ENCODE peak calls at places on chromosomes 2 and 18, in ten cellular contexts. One of them, this sample, is unnamed.
A peak's percentile ranks its signal among the peaks of the same experiment; 100 is the strongest.

GRCh38 chr2:240461471-240462072 is 26.1 kb downstream of the GPC1 start:
- DNase-seq in GM23338: no peak
- DNase-seq in neural progenitor cell: no peak
- DNase-seq in mucosa of descending colon: no peak
- DNase-seq in astrocyte of the cerebellum: no peak
- DNase-seq in naive thymus-derived CD4-positive, alpha-beta T cell: no peak
- DNase-seq in IMR-90: no peak
- DNase-seq in SK-N-MC: no peak
- DNase-seq in uterus: no peak
- DNase-seq in heart right ventricle: no peak
- DNase-seq in this sample: no peak

GRCh38 chr2:64700133-64700809 is 46.6 kb upstream of the SERTAD2 start:
- DNase-seq in GM23338: no peak
- DNase-seq in neural progenitor cell: no peak
- DNase-seq in mucosa of descending colon: no peak
- DNase-seq in astrocyte of the cerebellum: no peak
- DNase-seq in naive thymus-derived CD4-positive, alpha-beta T cell: no peak
- DNase-seq in IMR-90: peak; percentile 50
- DNase-seq in SK-N-MC: no peak
- DNase-seq in uterus: no peak
- DNase-seq in heart right ventricle: no peak
- DNase-seq in this sample: no peak

GRCh38 chr18:67672719-67673118 is 156.2 kb upstream of the DSEL start:
- DNase-seq in GM23338: no peak
- DNase-seq in neural progenitor cell: no peak
- DNase-seq in mucosa of descending colon: no peak
- DNase-seq in astrocyte of the cerebellum: no peak
- DNase-seq in naive thymus-derived CD4-positive, alpha-beta T cell: no peak
- DNase-seq in IMR-90: no peak
- DNase-seq in SK-N-MC: no peak
- DNase-seq in uterus: no peak
- DNase-seq in heart right ventricle: no peak
- DNase-seq in this sample: peak; percentile 1

GRCh38 chr2:202193881-202194353 is 44.5 kb downstream of the SUMO1 start:
- DNase-seq in GM23338: peak; percentile 44
- DNase-seq in neural progenitor cell: no peak
- DNase-seq in mucosa of descending colon: no peak
- DNase-seq in astrocyte of the cerebellum: no peak
- DNase-seq in naive thymus-derived CD4-positive, alpha-beta T cell: no peak
- DNase-seq in IMR-90: no peak
- DNase-seq in SK-N-MC: no peak
- DNase-seq in uterus: no peak
- DNase-seq in heart right ventricle: no peak
- DNase-seq in this sample: peak; percentile 47

GRCh38 chr2:191230174-191230573 is 15.0 kb upstream of the MYO1B start:
- DNase-seq in GM23338: no peak
- DNase-seq in neural progenitor cell: no peak
- DNase-seq in mucosa of descending colon: no peak
- DNase-seq in astrocyte of the cerebellum: peak; percentile 96
- DNase-seq in naive thymus-derived CD4-positive, alpha-beta T cell: no peak
- DNase-seq in IMR-90: peak; percentile 93
- DNase-seq in SK-N-MC: no peak
- DNase-seq in uterus: no peak
- DNase-seq in heart right ventricle: no peak
- DNase-seq in this sample: no peak

GRCh38 chr2:73203055-73203681 is 794 bp downstream of the NOTO start:
- DNase-seq in GM23338: peak; percentile 60
- DNase-seq in neural progenitor cell: peak; percentile 34
- DNase-seq in mucosa of descending colon: no peak
- DNase-seq in astrocyte of the cerebellum: no peak
- DNase-seq in naive thymus-derived CD4-positive, alpha-beta T cell: no peak
- DNase-seq in IMR-90: no peak
- DNase-seq in SK-N-MC: no peak
- DNase-seq in uterus: no peak
- DNase-seq in heart right ventricle: no peak
- DNase-seq in this sample: peak; percentile 77

GRCh38 chr2:240240781-240241180 is 100.3 kb upstream of the OTOS start:
- DNase-seq in GM23338: no peak
- DNase-seq in neural progenitor cell: no peak
- DNase-seq in mucosa of descending colon: no peak
- DNase-seq in astrocyte of the cerebellum: no peak
- DNase-seq in naive thymus-derived CD4-positive, alpha-beta T cell: no peak
- DNase-seq in IMR-90: no peak
- DNase-seq in SK-N-MC: no peak
- DNase-seq in uterus: no peak
- DNase-seq in heart right ventricle: no peak
- DNase-seq in this sample: no peak

GRCh38 chr2:190835303-190835930 is 45.2 kb upstream of the GLS start:
- DNase-seq in GM23338: no peak
- DNase-seq in neural progenitor cell: no peak
- DNase-seq in mucosa of descending colon: no peak
- DNase-seq in astrocyte of the cerebellum: peak; percentile 79
- DNase-seq in naive thymus-derived CD4-positive, alpha-beta T cell: no peak
- DNase-seq in IMR-90: peak; percentile 89
- DNase-seq in SK-N-MC: no peak
- DNase-seq in uterus: peak; percentile 61
- DNase-seq in heart right ventricle: peak; percentile 38
- DNase-seq in this sample: no peak

GRCh38 chr18:12423393-12423792 is 15.7 kb downstream of the PRELID3A start:
- DNase-seq in GM23338: no peak
- DNase-seq in neural progenitor cell: no peak
- DNase-seq in mucosa of descending colon: no peak
- DNase-seq in astrocyte of the cerebellum: no peak
- DNase-seq in naive thymus-derived CD4-positive, alpha-beta T cell: no peak
- DNase-seq in IMR-90: no peak
- DNase-seq in SK-N-MC: no peak
- DNase-seq in uterus: no peak
- DNase-seq in heart right ventricle: no peak
- DNase-seq in this sample: no peak

GRCh38 chr18:12421732-12422131 is 14.0 kb downstream of the PRELID3A start:
- DNase-seq in GM23338: peak; percentile 53
- DNase-seq in neural progenitor cell: peak; percentile 28
- DNase-seq in mucosa of descending colon: no peak
- DNase-seq in astrocyte of the cerebellum: no peak
- DNase-seq in naive thymus-derived CD4-positive, alpha-beta T cell: no peak
- DNase-seq in IMR-90: no peak
- DNase-seq in SK-N-MC: no peak
- DNase-seq in uterus: no peak
- DNase-seq in heart right ventricle: no peak
- DNase-seq in this sample: peak; percentile 70

GRCh38 chr18:12423820-12424219 is 16.1 kb downstream of the PRELID3A start:
- DNase-seq in GM23338: no peak
- DNase-seq in neural progenitor cell: no peak
- DNase-seq in mucosa of descending colon: no peak
- DNase-seq in astrocyte of the cerebellum: no peak
- DNase-seq in naive thymus-derived CD4-positive, alpha-beta T cell: no peak
- DNase-seq in IMR-90: no peak
- DNase-seq in SK-N-MC: no peak
- DNase-seq in uterus: no peak
- DNase-seq in heart right ventricle: no peak
- DNase-seq in this sample: no peak

GRCh38 chr18:12422936-12423335 is 15.2 kb downstream of the PRELID3A start:
- DNase-seq in GM23338: peak; percentile 62
- DNase-seq in neural progenitor cell: peak; percentile 38
- DNase-seq in mucosa of descending colon: no peak
- DNase-seq in astrocyte of the cerebellum: no peak
- DNase-seq in naive thymus-derived CD4-positive, alpha-beta T cell: no peak
- DNase-seq in IMR-90: no peak
- DNase-seq in SK-N-MC: no peak
- DNase-seq in uterus: no peak
- DNase-seq in heart right ventricle: no peak
- DNase-seq in this sample: peak; percentile 59

DNA sequence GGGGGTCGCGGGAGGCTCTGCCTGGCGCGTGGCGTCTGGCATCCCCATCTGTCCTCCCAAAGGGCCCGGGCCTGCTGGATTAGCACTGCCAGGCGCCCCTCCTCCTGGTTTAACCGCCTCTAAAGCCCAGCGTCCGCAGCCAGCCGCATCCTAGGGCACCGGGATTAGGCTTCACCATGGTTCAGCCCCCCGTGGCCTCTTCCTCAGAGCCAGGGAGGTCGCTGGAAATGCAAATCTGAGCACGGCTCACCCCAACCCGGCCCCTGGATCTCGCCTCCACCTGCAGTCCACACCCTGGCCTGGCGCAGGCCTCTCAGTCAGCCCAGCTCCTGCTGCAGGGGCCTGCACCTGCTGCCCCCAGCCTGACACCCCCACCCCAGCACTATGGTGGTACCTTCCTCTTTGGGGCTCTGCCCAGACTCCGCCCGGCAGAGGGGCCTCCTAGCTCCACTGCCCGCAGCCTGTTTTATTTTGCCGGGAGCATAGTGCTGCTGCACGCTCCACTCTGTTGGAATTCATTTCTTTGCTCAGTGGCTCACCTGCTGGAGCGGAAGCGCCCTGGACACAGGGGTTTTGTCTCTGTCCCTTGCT is 13.2 kb downstream of the PRELID3A start:
- DNase-seq in GM23338: peak; percentile 87
- DNase-seq in neural progenitor cell: peak; percentile 90
- DNase-seq in mucosa of descending colon: no peak
- DNase-seq in astrocyte of the cerebellum: no peak
- DNase-seq in naive thymus-derived CD4-positive, alpha-beta T cell: no peak
- DNase-seq in IMR-90: no peak
- DNase-seq in SK-N-MC: no peak
- DNase-seq in uterus: peak; percentile 27
- DNase-seq in heart right ventricle: no peak
- DNase-seq in this sample: peak; percentile 92
- H3K4me3 ChIP-seq in GM23338: peak overlapping the region; percentile 56
- H3K4me3 ChIP-seq in neural progenitor cell: peak overlapping the region; percentile 58
- H3K4me3 ChIP-seq in mucosa of descending colon: no peak overlapping the region
- H3K4me3 ChIP-seq in astrocyte of the cerebellum: peak overlapping the region; percentile 21
- H3K4me3 ChIP-seq in naive thymus-derived CD4-positive, alpha-beta T cell: no peak overlapping the region
- H3K4me3 ChIP-seq in IMR-90: no peak overlapping the region
- H3K4me3 ChIP-seq in SK-N-MC: peak overlapping the region; percentile 29
- H3K4me3 ChIP-seq in uterus: peak overlapping the region; percentile 51
- H3K4me3 ChIP-seq in heart right ventricle: peak overlapping the region; percentile 64
- H3K4me3 ChIP-seq in this sample: peak overlapping the region; percentile 36

DNA sequence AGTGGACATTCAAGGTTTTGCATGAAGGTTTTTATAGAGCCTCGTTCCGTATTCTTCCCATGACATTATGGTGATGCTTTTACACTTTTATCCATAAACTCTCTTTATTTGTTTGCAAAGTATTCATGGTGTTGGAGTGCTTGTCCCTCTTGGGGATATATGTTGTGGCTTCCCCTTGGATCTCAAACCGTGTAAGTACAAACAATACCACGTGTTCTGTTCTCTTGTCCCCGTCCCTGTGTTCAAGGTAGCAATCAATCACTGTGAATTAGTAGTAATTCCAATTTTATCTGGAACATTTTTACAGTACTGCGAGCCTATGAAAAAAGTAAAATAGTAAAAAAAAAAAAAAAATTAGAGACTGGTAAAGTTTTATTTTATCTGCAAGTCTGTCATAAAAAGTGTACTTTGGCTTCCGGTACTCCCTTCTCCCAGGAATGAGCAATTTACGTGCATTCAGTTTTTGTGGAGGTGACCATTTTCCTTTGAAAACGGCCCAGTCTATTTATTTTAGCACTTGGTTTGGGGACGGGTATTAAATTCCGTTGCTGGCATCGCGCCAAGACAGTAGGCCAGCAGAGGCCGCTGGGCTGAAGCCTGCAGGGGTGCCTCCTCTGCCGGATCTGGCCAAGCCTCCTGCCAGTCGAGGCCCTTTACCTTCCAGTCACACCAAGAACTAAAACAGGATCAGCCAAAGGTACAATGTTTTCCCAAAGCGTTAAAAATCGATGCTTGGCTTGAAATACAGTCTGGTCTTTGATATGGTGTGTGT is 175.7 kb downstream of the SOCS6 start:
- DNase-seq in GM23338: peak; percentile 80
- DNase-seq in neural progenitor cell: peak; percentile 83
- DNase-seq in mucosa of descending colon: peak; percentile 84
- DNase-seq in astrocyte of the cerebellum: peak; percentile 37
- DNase-seq in naive thymus-derived CD4-positive, alpha-beta T cell: peak; percentile 38
- DNase-seq in IMR-90: peak; percentile 55
- DNase-seq in SK-N-MC: no peak
- DNase-seq in uterus: peak; percentile 44
- DNase-seq in heart right ventricle: peak; percentile 65
- DNase-seq in this sample: peak; percentile 76
- H3K4me3 ChIP-seq in GM23338: peak overlapping the region; percentile 54
- H3K4me3 ChIP-seq in neural progenitor cell: peak overlapping the region; percentile 32
- H3K4me3 ChIP-seq in mucosa of descending colon: no peak overlapping the region
- H3K4me3 ChIP-seq in astrocyte of the cerebellum: peak overlapping the region; percentile 40
- H3K4me3 ChIP-seq in naive thymus-derived CD4-positive, alpha-beta T cell: peak overlapping the region; percentile 34
- H3K4me3 ChIP-seq in IMR-90: peak overlapping the region; percentile 27
- H3K4me3 ChIP-seq in SK-N-MC: peak overlapping the region; percentile 76
- H3K4me3 ChIP-seq in uterus: no peak overlapping the region
- H3K4me3 ChIP-seq in heart right ventricle: peak overlapping the region; percentile 37
- H3K4me3 ChIP-seq in this sample: peak overlapping the region; percentile 30

DNA sequence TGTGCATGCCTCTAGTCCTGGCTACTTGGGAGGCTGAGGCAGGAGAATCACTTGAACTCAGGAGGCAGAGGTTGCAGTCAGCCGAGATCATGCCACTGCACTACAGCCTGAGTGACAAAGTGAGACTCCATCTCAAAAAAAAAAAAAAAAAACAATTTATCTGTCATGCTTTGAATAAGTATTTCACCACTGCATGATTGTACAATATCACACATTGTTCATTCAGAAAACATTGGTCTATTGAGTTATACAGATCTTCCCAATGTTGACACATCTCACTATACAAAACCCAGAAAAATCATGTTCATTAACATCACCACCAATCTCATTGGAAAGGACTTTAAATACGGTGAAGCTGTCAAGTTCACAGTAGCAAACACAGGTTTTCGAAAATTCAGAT is 46.8 kb upstream of the PPM1B start:
- DNase-seq in GM23338: no peak
- DNase-seq in neural progenitor cell: no peak
- DNase-seq in mucosa of descending colon: no peak
- DNase-seq in astrocyte of the cerebellum: no peak
- DNase-seq in naive thymus-derived CD4-positive, alpha-beta T cell: no peak
- DNase-seq in IMR-90: no peak
- DNase-seq in SK-N-MC: no peak
- DNase-seq in uterus: no peak
- DNase-seq in heart right ventricle: no peak
- DNase-seq in this sample: no peak
- H3K4me3 ChIP-seq in GM23338: no peak overlapping the region
- H3K4me3 ChIP-seq in neural progenitor cell: no peak overlapping the region
- H3K4me3 ChIP-seq in mucosa of descending colon: no peak overlapping the region
- H3K4me3 ChIP-seq in astrocyte of the cerebellum: no peak overlapping the region
- H3K4me3 ChIP-seq in naive thymus-derived CD4-positive, alpha-beta T cell: no peak overlapping the region
- H3K4me3 ChIP-seq in IMR-90: no peak overlapping the region
- H3K4me3 ChIP-seq in SK-N-MC: no peak overlapping the region
- H3K4me3 ChIP-seq in uterus: no peak overlapping the region
- H3K4me3 ChIP-seq in heart right ventricle: no peak overlapping the region
- H3K4me3 ChIP-seq in this sample: no peak overlapping the region

DNA sequence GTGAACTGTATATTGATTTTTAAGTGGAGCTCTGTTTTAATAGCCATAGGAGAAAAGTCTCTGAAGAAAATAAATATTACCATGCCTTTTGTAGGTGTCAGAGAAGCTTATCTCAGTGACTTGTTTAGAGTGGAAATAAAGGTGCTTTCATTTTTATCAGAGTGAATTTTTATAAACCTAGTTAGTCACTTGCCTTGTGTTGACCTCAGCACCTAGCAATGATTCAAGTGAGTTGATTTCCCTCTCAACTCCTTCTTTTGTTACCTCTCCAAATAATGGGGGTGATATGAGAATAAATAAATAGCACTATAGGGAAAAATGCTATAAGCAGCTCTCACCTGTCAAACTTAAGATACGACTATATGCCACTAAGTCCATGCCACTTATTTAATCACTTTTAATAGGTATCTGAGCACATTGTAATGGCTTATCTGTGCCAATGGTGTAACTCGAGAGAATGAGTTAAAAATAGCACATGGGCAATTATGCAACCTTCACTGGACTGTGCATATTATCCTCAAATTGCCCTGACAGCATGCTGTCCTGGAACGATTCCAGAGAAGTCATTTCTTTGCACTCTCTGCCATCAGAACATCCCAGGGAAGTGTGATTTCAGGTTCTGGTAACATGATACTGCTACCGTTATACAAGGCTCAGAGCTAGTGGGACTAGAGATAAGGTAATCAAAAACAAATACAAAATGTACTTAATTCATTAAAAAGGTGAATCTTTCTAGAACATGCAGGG is 290.8 kb downstream of the CCDC85A start:
- DNase-seq in GM23338: no peak
- DNase-seq in neural progenitor cell: no peak
- DNase-seq in mucosa of descending colon: no peak
- DNase-seq in astrocyte of the cerebellum: peak; percentile 24
- DNase-seq in naive thymus-derived CD4-positive, alpha-beta T cell: no peak
- DNase-seq in IMR-90: no peak
- DNase-seq in SK-N-MC: no peak
- DNase-seq in uterus: no peak
- DNase-seq in heart right ventricle: peak; percentile 34
- DNase-seq in this sample: no peak
- H3K4me3 ChIP-seq in GM23338: no peak overlapping the region
- H3K4me3 ChIP-seq in neural progenitor cell: no peak overlapping the region
- H3K4me3 ChIP-seq in mucosa of descending colon: no peak overlapping the region
- H3K4me3 ChIP-seq in astrocyte of the cerebellum: no peak overlapping the region
- H3K4me3 ChIP-seq in naive thymus-derived CD4-positive, alpha-beta T cell: no peak overlapping the region
- H3K4me3 ChIP-seq in IMR-90: no peak overlapping the region
- H3K4me3 ChIP-seq in SK-N-MC: no peak overlapping the region
- H3K4me3 ChIP-seq in uterus: no peak overlapping the region
- H3K4me3 ChIP-seq in heart right ventricle: no peak overlapping the region
- H3K4me3 ChIP-seq in this sample: no peak overlapping the region